ENCODE peak calls at places on chromosomes 7 and 10, in seven cellular contexts. A is nephron progenitor cell, N is kidney, G is AG20443, H is tibial artery, T is RWPE1, X is myocyte. R is an unnamed sample.

GRCh38 chr10:62627985-62628384 is 176.5 kb upstream of the ADO start:
- DNase-seq in A (no peak), N (no peak), G (no peak), H (no peak), T (no peak), X (peak), R (no peak)

GRCh38 chr7:97145068-97145467 is 27.6 kb downstream of the SDHAF3 start:
- DNase-seq in A (no peak), N (no peak), G (no peak), H (no peak), T (peak), X (peak), R (peak)

GRCh38 chr7:99102361-99102760 is 41.5 kb downstream of the SMURF1 start:
- DNase-seq in A (no peak), N (no peak), G (no peak), H (no peak), T (no peak), X (no peak), R (peak)

GRCh38 chr7:8176370-8177081 is 85.4 kb downstream of the ICA1 start:
- DNase-seq in A (no peak), N (no peak), G (no peak), H (no peak), T (no peak), X (peak), R (no peak)

GRCh38 chr10:119425881-119426170 is 116.7 kb downstream of the RGS10 start:
- DNase-seq in A (no peak), N (no peak), G (no peak), H (no peak), T (no peak), X (no peak), R (no peak)

GRCh38 chr10:122650331-122650730 is 49.3 kb downstream of the C10orf120 start:
- DNase-seq in A (no peak), N (no peak), G (no peak), H (peak), T (no peak), X (peak), R (no peak)

GRCh38 chr10:24680647-24681475 is 42.8 kb downstream of the ARHGAP21 start:
- DNase-seq in A (no peak), N (no peak), G (peak), H (no peak), T (no peak), X (peak), R (no peak)

GRCh38 chr10:51092402-51092801 is 18.1 kb downstream of the PRKG1 start:
- DNase-seq in A (no peak), N (peak), G (peak), H (peak), T (no peak), X (peak), R (peak)

GRCh38 chr7:77538186-77538907 is 1.3 kb downstream of the PTPN12 start:
- DNase-seq in A (peak), N (peak), G (peak), H (peak), T (peak), X (peak), R (peak)

GRCh38 chr10:19592276-19592675 is 224.0 kb upstream of the PLXDC2 start:
- DNase-seq in A (no peak), N (no peak), G (no peak), H (no peak), T (peak), X (peak), R (peak)

GRCh38 chr10:110420401-110421193 is 77.1 kb upstream of the DUSP5 start:
- DNase-seq in A (no peak), N (no peak), G (peak), H (no peak), T (no peak), X (no peak), R (peak)

GRCh38 chr10:983951-984705 is 4.1 kb upstream of the GTPBP4 start:
- DNase-seq in A (no peak), N (no peak), G (no peak), H (no peak), T (no peak), X (no peak), R (peak)

GRCh38 chr10:131949041-131949862 is 32.5 kb downstream of the BNIP3 start:
- DNase-seq in A (no peak), N (peak), G (no peak), H (peak), T (no peak), X (no peak), R (no peak)

GRCh38 chr10:93039721-93040120 is 20.9 kb upstream of the CYP26C1 start:
- DNase-seq in A (no peak), N (no peak), G (peak), H (no peak), T (peak), X (peak), R (peak)

GRCh38 chr7:17524746-17525145 is 226.3 kb downstream of the AHR start:
- DNase-seq in A (no peak), N (no peak), G (no peak), H (no peak), T (no peak), X (no peak), R (peak)

GRCh38 chr7:119783799-119784198 is 489.2 kb upstream of the KCND2 start:
- DNase-seq in A (no peak), N (no peak), G (no peak), H (no peak), T (no peak), X (peak), R (no peak)

GRCh38 chr7:74479066-74479781 is 25.5 kb downstream of the GTF2IRD1 start:
- DNase-seq in A (peak), N (peak), G (no peak), H (peak), T (no peak), X (peak), R (peak)

GRCh38 chr7:66366701-66367100 is 161.6 kb downstream of the TPST1 start:
- DNase-seq in A (no peak), N (no peak), G (no peak), H (no peak), T (no peak), X (peak), R (peak)

GRCh38 chr10:124621637-124622036 is 122.5 kb downstream of the FAM53B start:
- DNase-seq in A (no peak), N (no peak), G (no peak), H (no peak), T (no peak), X (no peak), R (no peak)

R was measured in EL.